ENCODE peak calls at places on chromosomes 11 and 22, in ten cellular contexts. One of them, this sample, is unnamed.
A peak's percentile ranks its signal among the peaks of the same experiment; 100 is the strongest.

GRCh38 chr11:65116370-65117205 is 913 bp downstream of the ZNHIT2 start:
- DNase-seq in adrenal gland: peak; percentile 85
- DNase-seq in AG04450: peak; percentile 36
- DNase-seq in CD4-positive, alpha-beta T cell: peak; percentile 64
- DNase-seq in right atrium auricular region: no peak
- DNase-seq in heart right ventricle: no peak
- DNase-seq in RWPE1: no peak
- DNase-seq in IMR-90: peak; percentile 72
- DNase-seq in left ventricle myocardium inferior: no peak
- DNase-seq in suprapubic skin: peak; percentile 66
- DNase-seq in this sample: no peak

GRCh38 chr11:112564228-112564955 is 303.7 kb upstream of the PLET1 start:
- DNase-seq in adrenal gland: peak; percentile 67
- DNase-seq in AG04450: peak; percentile 53
- DNase-seq in CD4-positive, alpha-beta T cell: no peak
- DNase-seq in right atrium auricular region: no peak
- DNase-seq in heart right ventricle: peak; percentile 18
- DNase-seq in RWPE1: peak; percentile 15
- DNase-seq in IMR-90: peak; percentile 79
- DNase-seq in left ventricle myocardium inferior: peak; percentile 37
- DNase-seq in suprapubic skin: no peak
- DNase-seq in this sample: peak; percentile 47

GRCh38 chr22:25736378-25737011 is 5.5 kb upstream of the MYO18B start:
- DNase-seq in adrenal gland: peak; percentile 4
- DNase-seq in AG04450: no peak
- DNase-seq in CD4-positive, alpha-beta T cell: no peak
- DNase-seq in right atrium auricular region: peak; percentile 21
- DNase-seq in heart right ventricle: no peak
- DNase-seq in RWPE1: no peak
- DNase-seq in IMR-90: no peak
- DNase-seq in left ventricle myocardium inferior: no peak
- DNase-seq in suprapubic skin: no peak
- DNase-seq in this sample: no peak

GRCh38 chr11:1825039-1825740 is 9.6 kb upstream of the SYT8 start:
- DNase-seq in adrenal gland: no peak
- DNase-seq in AG04450: no peak
- DNase-seq in CD4-positive, alpha-beta T cell: no peak
- DNase-seq in right atrium auricular region: no peak
- DNase-seq in heart right ventricle: no peak
- DNase-seq in RWPE1: no peak
- DNase-seq in IMR-90: no peak
- DNase-seq in left ventricle myocardium inferior: peak; percentile 50
- DNase-seq in suprapubic skin: peak; percentile 60
- DNase-seq in this sample: no peak

GRCh38 chr11:4064278-4064955 is 30.2 kb upstream of the RRM1 start:
- DNase-seq in adrenal gland: no peak
- DNase-seq in AG04450: no peak
- DNase-seq in CD4-positive, alpha-beta T cell: no peak
- DNase-seq in right atrium auricular region: no peak
- DNase-seq in heart right ventricle: no peak
- DNase-seq in RWPE1: no peak
- DNase-seq in IMR-90: no peak
- DNase-seq in left ventricle myocardium inferior: no peak
- DNase-seq in suprapubic skin: no peak
- DNase-seq in this sample: no peak

GRCh38 chr11:43359432-43359818 is 705 bp downstream of the TTC17 start:
- DNase-seq in adrenal gland: peak; percentile 56
- DNase-seq in AG04450: no peak
- DNase-seq in CD4-positive, alpha-beta T cell: no peak
- DNase-seq in right atrium auricular region: no peak
- DNase-seq in heart right ventricle: no peak
- DNase-seq in RWPE1: peak; percentile 39
- DNase-seq in IMR-90: peak; percentile 28
- DNase-seq in left ventricle myocardium inferior: no peak
- DNase-seq in suprapubic skin: no peak
- DNase-seq in this sample: peak; percentile 17

GRCh38 chr11:468493-468892 is 18.4 kb downstream of the PTDSS2 start:
- DNase-seq in adrenal gland: no peak
- DNase-seq in AG04450: no peak
- DNase-seq in CD4-positive, alpha-beta T cell: no peak
- DNase-seq in right atrium auricular region: no peak
- DNase-seq in heart right ventricle: no peak
- DNase-seq in RWPE1: no peak
- DNase-seq in IMR-90: no peak
- DNase-seq in left ventricle myocardium inferior: no peak
- DNase-seq in suprapubic skin: no peak
- DNase-seq in this sample: no peak

GRCh38 chr22:20550851-20551744 is 43.7 kb downstream of the MED15 start:
- DNase-seq in adrenal gland: peak; percentile 78
- DNase-seq in AG04450: no peak
- DNase-seq in CD4-positive, alpha-beta T cell: peak; percentile 58
- DNase-seq in right atrium auricular region: peak; percentile 74
- DNase-seq in heart right ventricle: peak; percentile 48
- DNase-seq in RWPE1: no peak
- DNase-seq in IMR-90: peak; percentile 78
- DNase-seq in left ventricle myocardium inferior: no peak
- DNase-seq in suprapubic skin: peak; percentile 68
- DNase-seq in this sample: peak; percentile 73

GRCh38 chr11:62546937-62547625 is 475 bp upstream of the AHNAK start:
- DNase-seq in adrenal gland: no peak
- DNase-seq in AG04450: no peak
- DNase-seq in CD4-positive, alpha-beta T cell: no peak
- DNase-seq in right atrium auricular region: no peak
- DNase-seq in heart right ventricle: peak; percentile 39
- DNase-seq in RWPE1: peak; percentile 56
- DNase-seq in IMR-90: peak; percentile 49
- DNase-seq in left ventricle myocardium inferior: peak; percentile 42
- DNase-seq in suprapubic skin: peak; percentile 80
- DNase-seq in this sample: no peak

GRCh38 chr11:12269104-12269441 is 108.3 kb upstream of the PARVA start:
- DNase-seq in adrenal gland: no peak
- DNase-seq in AG04450: no peak
- DNase-seq in CD4-positive, alpha-beta T cell: no peak
- DNase-seq in right atrium auricular region: no peak
- DNase-seq in heart right ventricle: no peak
- DNase-seq in RWPE1: peak; percentile 37
- DNase-seq in IMR-90: peak; percentile 68
- DNase-seq in left ventricle myocardium inferior: no peak
- DNase-seq in suprapubic skin: no peak
- DNase-seq in this sample: no peak

GRCh38 chr11:44277097-44278090 is 32.5 kb downstream of the ALX4 start:
- DNase-seq in adrenal gland: no peak
- DNase-seq in AG04450: no peak
- DNase-seq in CD4-positive, alpha-beta T cell: no peak
- DNase-seq in right atrium auricular region: no peak
- DNase-seq in heart right ventricle: no peak
- DNase-seq in RWPE1: no peak
- DNase-seq in IMR-90: no peak
- DNase-seq in left ventricle myocardium inferior: no peak
- DNase-seq in suprapubic skin: no peak
- DNase-seq in this sample: no peak

GRCh38 chr22:39965749-39966148 is 5.6 kb downstream of the TMA7B start:
- DNase-seq in adrenal gland: no peak
- DNase-seq in AG04450: no peak
- DNase-seq in CD4-positive, alpha-beta T cell: no peak
- DNase-seq in right atrium auricular region: no peak
- DNase-seq in heart right ventricle: no peak
- DNase-seq in RWPE1: no peak
- DNase-seq in IMR-90: no peak
- DNase-seq in left ventricle myocardium inferior: no peak
- DNase-seq in suprapubic skin: no peak
- DNase-seq in this sample: no peak

GRCh38 chr22:29225422-29226090 is 19.9 kb downstream of the EMID1 start:
- DNase-seq in adrenal gland: peak; percentile 80
- DNase-seq in AG04450: no peak
- DNase-seq in CD4-positive, alpha-beta T cell: no peak
- DNase-seq in right atrium auricular region: peak; percentile 73
- DNase-seq in heart right ventricle: peak; percentile 69
- DNase-seq in RWPE1: no peak
- DNase-seq in IMR-90: peak; percentile 42
- DNase-seq in left ventricle myocardium inferior: peak; percentile 64
- DNase-seq in suprapubic skin: peak; percentile 82
- DNase-seq in this sample: no peak

GRCh38 chr11:8638300-8638699 is 44.2 kb downstream of the TRIM66 start:
- DNase-seq in adrenal gland: no peak
- DNase-seq in AG04450: no peak
- DNase-seq in CD4-positive, alpha-beta T cell: no peak
- DNase-seq in right atrium auricular region: no peak
- DNase-seq in heart right ventricle: no peak
- DNase-seq in RWPE1: no peak
- DNase-seq in IMR-90: peak; percentile 45
- DNase-seq in left ventricle myocardium inferior: no peak
- DNase-seq in suprapubic skin: no peak
- DNase-seq in this sample: peak; percentile 13

GRCh38 chr11:59866397-59866796 is at the start of gene TCN1:
- DNase-seq in adrenal gland: no peak
- DNase-seq in AG04450: no peak
- DNase-seq in CD4-positive, alpha-beta T cell: no peak
- DNase-seq in right atrium auricular region: no peak
- DNase-seq in heart right ventricle: no peak
- DNase-seq in RWPE1: no peak
- DNase-seq in IMR-90: no peak
- DNase-seq in left ventricle myocardium inferior: no peak
- DNase-seq in suprapubic skin: no peak
- DNase-seq in this sample: no peak

GRCh38 chr11:56183459-56183858 is 7.0 kb downstream of the OR5J2 start:
- DNase-seq in adrenal gland: no peak
- DNase-seq in AG04450: no peak
- DNase-seq in CD4-positive, alpha-beta T cell: no peak
- DNase-seq in right atrium auricular region: no peak
- DNase-seq in heart right ventricle: no peak
- DNase-seq in RWPE1: no peak
- DNase-seq in IMR-90: no peak
- DNase-seq in left ventricle myocardium inferior: no peak
- DNase-seq in suprapubic skin: no peak
- DNase-seq in this sample: no peak

GRCh38 chr22:37996515-37997246 is 12.3 kb upstream of the SOX10 start:
- DNase-seq in adrenal gland: no peak
- DNase-seq in AG04450: no peak
- DNase-seq in CD4-positive, alpha-beta T cell: no peak
- DNase-seq in right atrium auricular region: no peak
- DNase-seq in heart right ventricle: no peak
- DNase-seq in RWPE1: no peak
- DNase-seq in IMR-90: no peak
- DNase-seq in left ventricle myocardium inferior: no peak
- DNase-seq in suprapubic skin: no peak
- DNase-seq in this sample: no peak
- TF ChIP-seq CTCF in adrenal gland: no peak
- TF ChIP-seq CTCF in AG04450: no peak
- TF ChIP-seq CTCF in CD4-positive, alpha-beta T cell: no peak
- TF ChIP-seq CTCF in right atrium auricular region: no peak
- TF ChIP-seq CTCF in heart right ventricle: no peak
- TF ChIP-seq CTCF in RWPE1: no peak
- TF ChIP-seq CTCF in IMR-90: no peak
- TF ChIP-seq CTCF in left ventricle myocardium inferior: no peak
- TF ChIP-seq CTCF in suprapubic skin: no peak
- TF ChIP-seq CTCF in this sample: no peak

GRCh38 chr11:78420255-78420764 is 2.7 kb upstream of the GAB2 start:
- DNase-seq in adrenal gland: peak; percentile 94
- DNase-seq in AG04450: peak; percentile 39
- DNase-seq in CD4-positive, alpha-beta T cell: peak; percentile 55
- DNase-seq in right atrium auricular region: peak; percentile 86
- DNase-seq in heart right ventricle: peak; percentile 68
- DNase-seq in RWPE1: peak; percentile 45
- DNase-seq in IMR-90: peak; percentile 88
- DNase-seq in left ventricle myocardium inferior: peak; percentile 75
- DNase-seq in suprapubic skin: peak; percentile 89
- DNase-seq in this sample: peak; percentile 96
- H3K27ac ChIP-seq in adrenal gland: peak overlapping the region; percentile 100
- H3K27ac ChIP-seq in AG04450: peak overlapping the region; percentile 89
- H3K27ac ChIP-seq in CD4-positive, alpha-beta T cell: no peak overlapping the region
- H3K27ac ChIP-seq in right atrium auricular region: peak overlapping the region; percentile 94
- H3K27ac ChIP-seq in heart right ventricle: peak overlapping the region; percentile 99
- H3K27ac ChIP-seq in RWPE1: no peak overlapping the region
- H3K27ac ChIP-seq in IMR-90: peak overlapping the region; percentile 73
- H3K27ac ChIP-seq in left ventricle myocardium inferior: peak overlapping the region; percentile 98
- H3K27ac ChIP-seq in suprapubic skin: no peak overlapping the region
- H3K27ac ChIP-seq in this sample: peak overlapping the region; percentile 86

DNA sequence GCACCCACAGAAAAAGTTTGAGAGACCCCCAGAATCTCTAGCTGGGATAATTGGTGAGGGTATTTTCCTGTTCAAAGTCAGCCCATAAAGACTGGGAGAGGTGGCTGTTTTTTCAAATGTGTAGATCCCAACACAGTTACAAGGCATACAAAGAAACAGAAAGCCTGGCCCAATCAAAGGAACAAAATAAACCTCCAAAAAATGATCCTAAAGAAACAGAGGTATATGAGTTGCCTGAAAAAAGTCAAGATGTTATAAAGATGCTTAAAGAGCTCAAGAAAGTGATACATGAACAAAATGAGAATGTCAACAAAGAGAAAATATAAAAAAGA is 40.2 kb upstream of the MMP12 start:
- DNase-seq in adrenal gland: no peak
- DNase-seq in AG04450: no peak
- DNase-seq in CD4-positive, alpha-beta T cell: no peak
- DNase-seq in right atrium auricular region: no peak
- DNase-seq in heart right ventricle: no peak
- DNase-seq in RWPE1: no peak
- DNase-seq in IMR-90: no peak
- DNase-seq in left ventricle myocardium inferior: no peak
- DNase-seq in suprapubic skin: no peak
- DNase-seq in this sample: no peak
- TF ChIP-seq CTCF in adrenal gland: no peak
- TF ChIP-seq CTCF in AG04450: no peak
- TF ChIP-seq CTCF in CD4-positive, alpha-beta T cell: no peak
- TF ChIP-seq CTCF in right atrium auricular region: peak; percentile 30
- TF ChIP-seq CTCF in heart right ventricle: no peak
- TF ChIP-seq CTCF in RWPE1: peak; percentile 20
- TF ChIP-seq CTCF in IMR-90: no peak
- TF ChIP-seq CTCF in left ventricle myocardium inferior: no peak
- TF ChIP-seq CTCF in suprapubic skin: no peak
- TF ChIP-seq CTCF in this sample: no peak

DNA sequence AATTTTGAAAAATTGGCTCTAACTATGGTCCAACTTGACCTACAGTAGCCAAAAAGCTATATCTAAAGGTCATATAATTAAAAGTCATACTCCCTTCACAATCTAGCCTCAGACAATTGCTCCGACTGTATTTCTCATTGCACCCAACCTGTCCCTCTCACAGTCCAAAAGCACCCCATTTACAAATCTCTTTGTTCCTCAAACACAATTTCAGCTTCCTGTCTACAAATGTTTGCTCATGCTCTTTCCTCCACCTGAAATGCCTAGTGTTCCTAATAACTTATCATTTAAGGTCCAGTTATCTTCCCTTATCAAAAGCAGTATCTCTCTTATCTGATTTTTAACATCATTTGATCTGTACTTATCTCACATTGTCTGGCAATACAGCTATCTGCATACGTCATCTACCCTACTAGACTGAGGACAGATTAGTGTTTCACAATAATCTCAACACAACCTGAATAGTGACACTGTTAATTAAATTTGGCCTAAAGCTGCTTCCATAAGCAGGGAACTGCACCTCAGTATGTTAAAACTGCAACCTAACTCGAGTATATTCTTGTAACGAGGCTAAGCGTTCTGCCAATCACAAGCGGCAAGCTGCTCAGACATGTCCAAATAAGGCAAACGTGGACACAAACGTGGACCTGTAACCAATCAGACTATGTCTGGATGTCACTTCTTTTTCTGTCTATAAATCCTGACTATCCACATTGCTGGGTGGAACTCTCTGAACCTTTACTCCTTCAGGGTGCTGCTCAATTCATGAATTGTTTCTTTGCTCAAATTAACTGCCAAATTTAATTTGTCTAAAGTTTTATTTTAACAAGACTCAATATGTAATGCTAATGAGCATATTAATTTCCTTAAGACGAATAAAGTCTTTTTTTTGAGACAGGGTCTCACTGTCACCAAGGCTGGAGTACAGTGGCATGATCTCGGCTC is 15.9 kb downstream of the PICALM start:
- DNase-seq in adrenal gland: no peak
- DNase-seq in AG04450: no peak
- DNase-seq in CD4-positive, alpha-beta T cell: no peak
- DNase-seq in right atrium auricular region: no peak
- DNase-seq in heart right ventricle: no peak
- DNase-seq in RWPE1: no peak
- DNase-seq in IMR-90: no peak
- DNase-seq in left ventricle myocardium inferior: no peak
- DNase-seq in suprapubic skin: no peak
- DNase-seq in this sample: no peak
- H3K27ac ChIP-seq in adrenal gland: no peak overlapping the region
- H3K27ac ChIP-seq in AG04450: no peak overlapping the region
- H3K27ac ChIP-seq in CD4-positive, alpha-beta T cell: no peak overlapping the region
- H3K27ac ChIP-seq in right atrium auricular region: no peak overlapping the region
- H3K27ac ChIP-seq in heart right ventricle: peak overlapping the region; percentile 33
- H3K27ac ChIP-seq in RWPE1: no peak overlapping the region
- H3K27ac ChIP-seq in IMR-90: no peak overlapping the region
- H3K27ac ChIP-seq in left ventricle myocardium inferior: no peak overlapping the region
- H3K27ac ChIP-seq in suprapubic skin: no peak overlapping the region
- H3K27ac ChIP-seq in this sample: no peak overlapping the region

This sample was measured in brain microvascular endothelial cell.